ENCODE peak calls at places on chromosomes 6 and 20, in ten cellular contexts. E is C1 segment of cervical spinal cord; G is activated naive CD8-positive, alpha-beta T cell treated with anti-CD3 and anti-CD28 coated beads for 36 hours; I is neural progenitor cell; C is stimulated activated naive B cell treated with anti-CD40 and anti-IgM and Interleukin-4, amounts not matched to agents 10 μg/mL and 1 μg/mL and 100 μg/mL, for 72 hours; M is NCI-H748 treated with DMSO at 0.1 percent for 48 hours; N is SK-MEL-5; U is fibroblast of lung; P is left ventricle myocardium inferior; A is central memory CD4-positive, alpha-beta T cell. Z is an unnamed sample.

GRCh38 chr6:75188221-75188620 is 17.6 kb downstream of the COL12A1 start:
- DNase-seq in A (no peak), P (no peak), C (no peak), G (no peak), U (no peak), I (no peak), M (no peak), E (no peak), N (no peak), Z (no peak)

GRCh38 chr20:41005361-41005729 is 23.3 kb upstream of the TOP1 start:
- DNase-seq in E (no peak), A (no peak), U (peak; percentile 95), P (peak; percentile 86), N (peak; percentile 79), M (no peak), G (no peak), C (no peak), I (no peak), Z (peak; percentile 92)

GRCh38 chr6:34381086-34381485 is 11.4 kb downstream of the NUDT3 start:
- DNase-seq in E (no peak), U (peak; percentile 58), C (no peak), I (no peak), G (no peak), P (no peak), A (no peak), N (no peak), M (no peak), Z (no peak)

GRCh38 chr6:8879334-8879733 is 444.0 kb upstream of the SLC35B3 start:
- DNase-seq in E (no peak), A (no peak), M (no peak), U (no peak), I (no peak), C (no peak), G (no peak), P (no peak), N (no peak), Z (no peak)

GRCh38 chr6:20416063-20416454 is 14.4 kb downstream of the E2F3 start:
- DNase-seq in N (no peak), P (no peak), M (no peak), U (no peak), G (no peak), I (no peak), C (no peak), A (no peak), E (no peak), Z (no peak)

GRCh38 chr6:31718294-31718693 is 3.1 kb downstream of the LY6G6D start:
- DNase-seq in A (no peak), I (no peak), N (no peak), E (no peak), U (no peak), G (no peak), P (no peak), M (peak; percentile 84), C (no peak), Z (no peak)

GRCh38 chr6:1724616-1725015 is 114.9 kb downstream of the FOXC1 start:
- DNase-seq in C (no peak), G (no peak), U (no peak), P (peak; percentile 53), N (peak; percentile 89), M (peak; percentile 96), I (no peak), A (no peak), E (no peak), Z (no peak)

GRCh38 chr6:89084954-89085353 is 4.4 kb downstream of the PNRC1 start:
- DNase-seq in U (peak; percentile 9), C (no peak), N (peak; percentile 17), P (no peak), I (no peak), E (no peak), A (peak; percentile 3), M (no peak), G (no peak), Z (no peak)

GRCh38 chr6:149347067-149347466 is 29.6 kb downstream of the TAB2 start:
- DNase-seq in P (no peak), U (peak; percentile 80), A (no peak), N (no peak), M (no peak), E (no peak), G (no peak), I (no peak), C (no peak), Z (no peak)

GRCh38 chr20:45945678-45946148 is 11.2 kb downstream of the PCIF1 start:
- DNase-seq in E (no peak), M (no peak), A (no peak), U (peak; percentile 50), I (no peak), P (no peak), N (no peak), C (no peak), G (no peak), Z (no peak)

GRCh38 chr6:170057961-170058877 is 232.7 kb downstream of the DLL1 start:
- DNase-seq in E (no peak), P (no peak), U (no peak), M (no peak), C (no peak), N (no peak), I (no peak), G (no peak), A (no peak), Z (no peak)

GRCh38 chr20:45919536-45919933 is 7.6 kb upstream of the PLTP start:
- DNase-seq in A (no peak), G (no peak), I (no peak), M (no peak), U (peak; percentile 85), P (peak; percentile 86), E (no peak), C (no peak), N (no peak), Z (no peak)

GRCh38 chr6:39266782-39267355 is 37.6 kb upstream of the KCNK5 start:
- DNase-seq in M (no peak), C (no peak), P (no peak), U (no peak), G (peak; percentile 26), N (no peak), I (no peak), A (no peak), E (no peak), Z (no peak)

GRCh38 chr6:98838027-98838426 is 3.7 kb downstream of the POU3F2 start:
- DNase-seq in E (no peak), N (peak; percentile 32), U (peak; percentile 59), I (peak; percentile 45), A (no peak), M (no peak), G (no peak), P (no peak), C (no peak), Z (no peak)

GRCh38 chr20:4151342-4151741 is 136.0 kb upstream of the RNF24 start:
- DNase-seq in P (no peak), N (no peak), M (no peak), A (no peak), C (no peak), E (no peak), U (no peak), G (no peak), I (no peak), Z (no peak)

GRCh38 chr20:17504898-17505663 is 26.1 kb downstream of the BFSP1 start:
- DNase-seq in C (peak; percentile 40), M (peak; percentile 35), G (peak; percentile 64), P (peak; percentile 64), I (peak; percentile 78), U (peak; percentile 52), E (peak; percentile 8), A (peak; percentile 59), N (peak; percentile 69), Z (no peak)

GRCh38 chr20:57548177-57549058 is 12.5 kb upstream of the PCK1 start:
- DNase-seq in C (no peak), A (no peak), M (no peak), E (no peak), U (peak; percentile 10), I (no peak), N (no peak), P (no peak), G (no peak), Z (no peak)

GRCh38 chr20:10498196-10498595 is 63.1 kb downstream of the SLX4IP start:
- DNase-seq in G (no peak), C (no peak), E (no peak), P (no peak), N (peak; percentile 46), U (no peak), M (no peak), I (no peak), A (no peak), Z (no peak)

GRCh38 chr20:50590348-50590664 is 80.1 kb downstream of the PTPN1 start:
- DNase-seq in U (no peak), M (no peak), N (no peak), C (no peak), A (no peak), E (no peak), I (no peak), G (no peak), P (no peak), Z (no peak)

GRCh38 chr6:133724726-133725125 is 164.2 kb upstream of the TCF21 start:
- DNase-seq in C (no peak), N (no peak), M (no peak), G (no peak), A (no peak), P (no peak), U (peak; percentile 71), I (no peak), E (no peak), Z (no peak)

GRCh38 chr6:161169060-161169459 is 104.8 kb downstream of the AGPAT4 start:
- DNase-seq in I (no peak), N (no peak), G (no peak), P (no peak), U (no peak), M (no peak), A (no peak), C (no peak), E (no peak), Z (no peak)

GRCh38 chr20:5092765-5093339 is 26.9 kb downstream of the PCNA start:
- DNase-seq in C (no peak), G (no peak), N (no peak), U (no peak), I (no peak), M (no peak), E (no peak), P (no peak), A (no peak), Z (no peak)

GRCh38 chr6:169803291-169803811 is 51.9 kb downstream of the ERMARD start:
- DNase-seq in G (no peak), M (no peak), P (no peak), C (no peak), E (no peak), I (no peak), U (no peak), A (no peak), N (no peak), Z (no peak)

GRCh38 chr6:43716099-43716498 is 28.5 kb upstream of the MRPS18A start:
- DNase-seq in I (no peak), N (no peak), C (no peak), E (no peak), G (no peak), M (no peak), U (peak; percentile 28), A (no peak), P (peak; percentile 72), Z (no peak)

GRCh38 chr6:85136310-85136709 is 313.6 kb upstream of the NT5E start:
- DNase-seq in G (no peak), M (no peak), P (no peak), U (no peak), E (no peak), I (peak; percentile 13), N (no peak), A (no peak), C (no peak), Z (no peak)

GRCh38 chr6:159790947-159791598 is 806 bp downstream of the MRPL18 start:
- DNase-seq in N (no peak), I (peak; percentile 8), M (no peak), E (no peak), G (peak; percentile 25), C (peak; percentile 13), A (no peak), U (no peak), P (no peak), Z (no peak)

GRCh38 chr6:71123051-71123450 is 165.6 kb upstream of the OGFRL1 start:
- DNase-seq in N (no peak), M (no peak), G (no peak), P (no peak), A (no peak), U (peak; percentile 75), I (no peak), C (no peak), E (no peak), Z (no peak)

GRCh38 chr6:125363360-125364121 is 61.8 kb upstream of the HDDC2 start:
- DNase-seq in P (peak; percentile 79), I (peak; percentile 91), N (peak; percentile 54), G (no peak), E (no peak), C (no peak), A (no peak), M (peak; percentile 63), U (peak; percentile 58), Z (no peak)